ENCODE peak calls at places on chromosome 4, in four cellular contexts. U is pancreas, R is kidney, O is thoracic aorta. I is an unnamed sample. For H3K4me1, the result is how much of the 10 kb centered on the place peaks cover.

GRCh38 chr4:149914521-149915115 is 99.0 kb upstream of the IQCM start:
- DNase-seq in U (no peak), R (no peak), O (no peak), I (peak)

GRCh38 chr4:577499-578450 is 1.7 kb upstream of the TMEM271 start:
- DNase-seq in U (no peak), R (no peak), O (no peak), I (peak)

GRCh38 chr4:105135746-105136145 is 10.9 kb upstream of the TET2 start:
- DNase-seq in U (no peak), R (no peak), O (no peak), I (no peak)

GRCh38 chr4:73103799-73104503 is 34.4 kb upstream of the COX18 start:
- DNase-seq in U (no peak), R (no peak), O (no peak), I (no peak)

GRCh38 chr4:80913381-80913780 is 117.1 kb upstream of the BMP3 start:
- DNase-seq in U (no peak), R (no peak), O (no peak), I (no peak)

GRCh38 chr4:14169460-14169859 is 541.9 kb upstream of the BOD1L1 start:
- DNase-seq in U (no peak), R (no peak), O (no peak), I (peak)

GRCh38 chr4:153153339-153153851 is 50.8 kb upstream of the TRIM2 start:
- DNase-seq in U (peak), R (peak), O (no peak), I (peak)

GRCh38 chr4:145230726-145231125 is 50.3 kb upstream of the OTUD4 start:
- DNase-seq in U (no peak), R (no peak), O (no peak), I (peak)

GRCh38 chr4:186260117-186260503 is 5.9 kb upstream of the F11 start:
- DNase-seq in U (peak), R (no peak), O (no peak), I (no peak)

GRCh38 chr4:45317276-45317675 is 590.9 kb upstream of the GNPDA2 start:
- DNase-seq in U (no peak), R (no peak), O (no peak), I (no peak)

GRCh38 chr4:103075435-103075893 is 1.1 kb downstream of the SLC9B2 start:
- DNase-seq in U (no peak), R (no peak), O (no peak), I (peak)

GRCh38 chr4:39083164-39083563 is 21.1 kb downstream of the KLHL5 start:
- DNase-seq in U (no peak), R (no peak), O (no peak), I (peak)

GRCh38 chr4:37639551-37640293 is 46.5 kb downstream of the RELL1 start:
- DNase-seq in U (no peak), R (no peak), O (no peak), I (no peak)

GRCh38 chr4:105225500-105225899 is 78.8 kb downstream of the TET2 start:
- DNase-seq in U (no peak), R (no peak), O (no peak), I (no peak)

GRCh38 chr4:142475663-142476062 is 370.4 kb downstream of the INPP4B start:
- DNase-seq in U (no peak), R (no peak), O (no peak), I (no peak)

GRCh38 chr4:52241916-52242315 is 190.8 kb downstream of the SPATA18 start:
- DNase-seq in U (no peak), R (no peak), O (no peak), I (no peak)

GRCh38 chr4:121072080-121072835 is at the start of gene NDNF:
- DNase-seq in U (peak), R (peak), O (no peak), I (peak)

GRCh38 chr4:78056265-78057129 is 626 bp upstream of the FRAS1 start:
- DNase-seq in U (peak), R (peak), O (peak), I (peak)

GRCh38 chr4:111074523-111075114 is 451.7 kb upstream of the PITX2 start:
- DNase-seq in U (no peak), R (peak), O (no peak), I (no peak)

GRCh38 chr4:15868816-15869413 is 69.6 kb downstream of the FGFBP1 start:
- DNase-seq in U (no peak), R (no peak), O (no peak), I (peak)

GRCh38 chr4:88814043-88814617 is 116.5 kb upstream of the NAP1L5 start:
- DNase-seq in U (no peak), R (no peak), O (no peak), I (no peak)

GRCh38 chr4:107857741-107858140 is 33.0 kb downstream of the SGMS2 start:
- DNase-seq in U (no peak), R (no peak), O (no peak), I (no peak)

GRCh38 chr4:107854326-107855030 is 29.7 kb downstream of the SGMS2 start:
- DNase-seq in U (no peak), R (no peak), O (no peak), I (peak)

GRCh38 chr4:107855723-107856122 is 31.0 kb downstream of the SGMS2 start:
- DNase-seq in U (no peak), R (no peak), O (no peak), I (no peak)

GRCh38 chr4:107858158-107858742 is 33.5 kb downstream of the SGMS2 start:
- DNase-seq in U (no peak), R (no peak), O (no peak), I (no peak)

GRCh38 chr4:107856901-107857300 is 32.2 kb downstream of the SGMS2 start:
- DNase-seq in U (no peak), R (no peak), O (no peak), I (no peak)
- H3K4me1 ChIP-seq in U (under half), R (under half), O (under half), I (under half)

DNA sequence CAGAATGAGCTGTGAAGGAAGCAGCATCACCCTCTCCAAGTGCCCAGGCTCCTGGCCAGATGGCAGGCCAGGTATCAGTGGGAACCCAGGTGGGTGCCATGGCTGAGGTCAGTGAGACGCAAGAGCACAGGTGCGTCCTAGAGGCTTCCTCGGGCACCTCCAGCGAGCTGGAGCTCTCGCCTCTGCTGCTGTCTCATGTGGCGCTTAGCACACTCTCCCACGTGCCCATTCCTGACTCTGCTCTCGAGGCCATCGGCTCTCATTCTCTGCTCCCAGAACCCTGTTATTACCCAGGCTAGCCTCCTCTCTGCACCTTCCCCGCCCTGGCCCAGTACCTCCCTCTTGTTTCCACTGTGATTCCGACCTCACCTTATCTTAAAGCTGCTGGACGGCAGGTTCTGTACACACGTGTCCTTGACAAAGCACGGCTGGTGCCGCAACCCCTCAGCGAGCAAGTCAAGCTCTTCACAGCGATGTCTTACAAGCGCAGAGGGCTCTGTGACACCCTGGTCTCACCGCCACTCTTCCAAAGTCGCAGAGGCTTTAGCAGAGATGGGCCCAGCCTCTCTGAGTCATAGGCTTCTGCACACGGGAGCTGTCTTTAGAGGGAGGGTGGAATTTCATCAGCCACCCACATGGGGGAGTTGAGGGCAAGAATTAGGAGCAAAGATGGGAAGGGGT is 15.4 kb upstream of the MSANTD1 start:
- DNase-seq in U (no peak), R (no peak), O (no peak), I (no peak)
- TF ChIP-seq CTCF in U (no peak), R (no peak), O (no peak), I (no peak)

GRCh38 chr4:87024181-87024580 is 89.4 kb downstream of the AFF1 start:
- DNase-seq in U (no peak), R (no peak), O (no peak), I (no peak)

GRCh38 chr4:87026795-87027495 is 92.1 kb downstream of the AFF1 start:
- DNase-seq in U (no peak), R (no peak), O (no peak), I (no peak)

GRCh38 chr4:87025023-87025613 is 90.3 kb downstream of the AFF1 start:
- DNase-seq in U (no peak), R (no peak), O (no peak), I (no peak)

GRCh38 chr4:87029356-87029755 is 94.5 kb downstream of the AFF1 start:
- DNase-seq in U (no peak), R (no peak), O (no peak), I (no peak)

GRCh38 chr4:87025614-87026041 is 90.8 kb downstream of the AFF1 start:
- DNase-seq in U (no peak), R (no peak), O (no peak), I (no peak)
- H3K4me1 ChIP-seq in U (half or more), R (under half), O (half or more), I (under half)

DNA sequence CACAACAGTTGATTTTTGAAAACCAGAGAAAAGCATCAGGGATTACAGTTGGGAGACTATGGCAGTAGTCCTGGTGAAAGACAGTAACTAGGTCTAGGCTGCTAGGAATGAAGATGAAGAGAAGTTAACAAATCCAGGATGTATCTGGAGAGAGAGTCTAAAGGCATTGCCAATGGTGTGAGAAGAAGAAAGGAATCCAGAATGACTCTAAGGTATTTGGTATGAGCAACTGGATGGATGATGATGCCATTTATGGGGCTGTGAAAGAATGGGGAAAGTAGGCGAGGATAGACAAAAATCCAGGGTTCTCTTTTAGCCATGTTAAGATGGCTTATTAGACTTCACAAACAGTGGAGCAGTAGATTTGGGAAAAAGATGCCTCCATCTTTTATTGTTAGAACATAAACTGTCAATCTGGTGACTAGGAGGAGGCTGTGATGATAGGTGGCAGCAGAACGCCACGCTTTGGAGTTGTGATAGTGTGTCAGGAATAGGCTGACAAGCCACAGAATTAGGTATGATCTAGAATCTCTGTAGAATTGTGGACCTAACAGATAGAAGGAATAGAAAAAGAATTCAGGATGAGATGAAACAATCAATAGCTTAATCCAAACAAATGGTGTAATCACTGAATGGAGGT is 27.3 kb upstream of the JADE1 start:
- DNase-seq in U (no peak), R (no peak), O (no peak), I (peak)
- TF ChIP-seq CTCF in U (no peak), R (peak), O (no peak), I (no peak)

GRCh38 chr4:6888506-6889071 is 21.0 kb upstream of the TBC1D14 start:
- DNase-seq in U (no peak), R (no peak), O (no peak), I (no peak)

GRCh38 chr4:6889101-6889735 is 20.4 kb upstream of the TBC1D14 start:
- DNase-seq in U (no peak), R (no peak), O (no peak), I (no peak)

GRCh38 chr4:6890358-6890757 is 19.3 kb upstream of the TBC1D14 start:
- DNase-seq in U (no peak), R (no peak), O (no peak), I (no peak)

GRCh38 chr4:6891436-6892170 is 18.0 kb upstream of the TBC1D14 start:
- DNase-seq in U (no peak), R (no peak), O (no peak), I (peak)

DNA sequence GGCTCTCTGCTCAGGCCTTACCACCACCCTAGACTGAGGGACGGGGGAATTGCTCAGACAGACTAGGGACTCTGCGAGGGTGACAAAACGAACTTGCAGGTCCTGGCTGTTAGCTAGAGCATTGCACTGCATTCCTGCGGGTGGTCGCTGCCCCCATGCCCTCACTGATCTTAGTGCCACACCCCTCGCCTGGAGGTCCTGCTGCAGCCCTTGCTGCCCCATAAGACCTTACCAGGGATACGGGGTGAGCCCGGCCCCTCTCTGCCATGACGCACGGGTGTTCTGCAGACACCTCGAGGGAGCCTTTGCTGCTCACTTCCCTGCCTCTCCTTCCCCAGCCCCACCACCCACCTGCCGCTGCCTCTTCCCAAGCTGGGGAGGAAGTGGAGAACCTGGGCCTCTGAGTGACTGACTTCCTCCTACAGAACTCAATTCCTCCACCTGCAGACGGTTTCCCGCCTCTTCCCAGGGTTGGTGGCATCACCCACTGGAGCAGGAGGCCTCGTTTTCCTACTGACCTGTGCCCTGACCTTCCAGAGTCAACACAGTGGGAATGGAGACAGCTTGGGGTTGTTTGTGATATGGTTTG is 19.8 kb upstream of the TBC1D14 start:
- DNase-seq in U (no peak), R (no peak), O (no peak), I (no peak)
- H3K4me1 ChIP-seq in U (under half), R (under half), O (under half), I (under half)

GRCh38 chr4:178086324-178086723 is 644.1 kb upstream of the AGA start:
- DNase-seq in U (no peak), R (no peak), O (no peak), I (no peak)
- TF ChIP-seq CTCF in U (no peak), R (no peak), O (no peak), I (no peak)

GRCh38 chr4:41155194-41155830 is 59.0 kb downstream of the APBB2 start:
- DNase-seq in U (no peak), R (no peak), O (no peak), I (peak)

GRCh38 chr4:41157009-41157408 is 57.3 kb downstream of the APBB2 start:
- DNase-seq in U (peak), R (no peak), O (no peak), I (no peak)

GRCh38 chr4:41158274-41158673 is 56.1 kb downstream of the APBB2 start:
- DNase-seq in U (no peak), R (no peak), O (no peak), I (no peak)

GRCh38 chr4:41154814-41155177 is 59.5 kb downstream of the APBB2 start:
- DNase-seq in U (no peak), R (no peak), O (no peak), I (peak)

GRCh38 chr4:41156574-41156973 is 57.8 kb downstream of the APBB2 start:
- DNase-seq in U (no peak), R (no peak), O (no peak), I (peak)
- H3K4me1 ChIP-seq in U (under half), R (under half), O (half or more), I (half or more)

GRCh38 chr4:7476820-7477219 is 42.1 kb upstream of the PSAPL1 start:
- DNase-seq in U (no peak), R (no peak), O (no peak), I (no peak)

GRCh38 chr4:7472443-7473013 is 37.8 kb upstream of the PSAPL1 start:
- DNase-seq in U (no peak), R (no peak), O (no peak), I (no peak)

GRCh38 chr4:7475207-7475606 is 40.5 kb upstream of the PSAPL1 start:
- DNase-seq in U (no peak), R (no peak), O (no peak), I (no peak)

GRCh38 chr4:7473096-7473495 is 38.4 kb upstream of the PSAPL1 start:
- DNase-seq in U (no peak), R (no peak), O (no peak), I (no peak)

DNA sequence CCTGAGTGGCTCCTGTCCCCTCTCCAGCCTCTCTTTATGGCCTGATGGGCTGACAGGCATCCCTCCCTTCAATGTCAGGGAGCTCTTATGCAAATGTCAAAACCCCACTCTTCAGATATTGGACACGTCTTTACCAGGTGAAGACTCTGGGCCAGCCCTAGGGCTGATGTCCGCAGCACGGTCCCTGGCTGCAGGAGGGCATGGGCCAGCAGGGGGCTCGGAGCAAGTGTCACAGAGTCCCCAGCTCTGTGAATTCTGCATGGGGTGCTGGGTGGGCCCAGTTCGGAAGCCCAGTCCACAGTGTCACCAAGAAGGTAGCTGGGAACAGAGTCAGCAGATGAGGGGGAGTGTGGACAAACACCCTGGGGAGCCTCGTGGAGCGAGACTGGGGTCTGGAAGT is 39.6 kb upstream of the PSAPL1 start:
- DNase-seq in U (no peak), R (no peak), O (no peak), I (no peak)
- TF ChIP-seq CTCF in U (no peak), R (no peak), O (no peak), I (no peak)

I was measured in astrocyte.